ENCODE peak calls at places on chromosome 13, in five cellular contexts. One of them, this sample, is unnamed.

GRCh38 chr13:47661076-47661475 is 340.0 kb downstream of the SUCLA2 start:
- DNase-seq in RPMI8226: no peak
- DNase-seq in GM12864: no peak
- DNase-seq in HTR-8/SVneo: no peak
- DNase-seq in AG10803: peak
- DNase-seq in this sample: peak

GRCh38 chr13:94886191-94886590 is 173.8 kb upstream of the SOX21 start:
- DNase-seq in RPMI8226: no peak
- DNase-seq in GM12864: no peak
- DNase-seq in HTR-8/SVneo: no peak
- DNase-seq in AG10803: peak
- DNase-seq in this sample: peak

GRCh38 chr13:44259045-44260042 is 114.3 kb upstream of the SERP2 start:
- DNase-seq in RPMI8226: peak
- DNase-seq in GM12864: peak
- DNase-seq in HTR-8/SVneo: no peak
- DNase-seq in AG10803: peak
- DNase-seq in this sample: no peak

GRCh38 chr13:43472980-43473379 is 313.8 kb downstream of the ENOX1 start:
- DNase-seq in RPMI8226: no peak
- DNase-seq in GM12864: no peak
- DNase-seq in HTR-8/SVneo: no peak
- DNase-seq in AG10803: no peak
- DNase-seq in this sample: no peak

GRCh38 chr13:69477451-69477850 is 630.2 kb upstream of the ATXN8OS start:
- DNase-seq in RPMI8226: no peak
- DNase-seq in GM12864: no peak
- DNase-seq in HTR-8/SVneo: no peak
- DNase-seq in AG10803: no peak
- DNase-seq in this sample: no peak

GRCh38 chr13:112859817-112860190 is 109.2 kb upstream of the MCF2L start:
- DNase-seq in RPMI8226: no peak
- DNase-seq in GM12864: peak
- DNase-seq in HTR-8/SVneo: no peak
- DNase-seq in AG10803: peak
- DNase-seq in this sample: no peak

GRCh38 chr13:76223565-76223964 is 587.4 kb downstream of the LMO7 start:
- DNase-seq in RPMI8226: no peak
- DNase-seq in GM12864: no peak
- DNase-seq in HTR-8/SVneo: no peak
- DNase-seq in AG10803: no peak
- DNase-seq in this sample: no peak

GRCh38 chr13:99406799-99407201 is 94.5 kb upstream of the TM9SF2 start:
- DNase-seq in RPMI8226: no peak
- DNase-seq in GM12864: no peak
- DNase-seq in HTR-8/SVneo: no peak
- DNase-seq in AG10803: no peak
- DNase-seq in this sample: no peak

GRCh38 chr13:80336335-80336734 is 4.6 kb downstream of the SPRY2 start:
- DNase-seq in RPMI8226: no peak
- DNase-seq in GM12864: no peak
- DNase-seq in HTR-8/SVneo: no peak
- DNase-seq in AG10803: peak
- DNase-seq in this sample: no peak

GRCh38 chr13:51643114-51643881 is 59.0 kb downstream of the WDFY2 start:
- DNase-seq in RPMI8226: no peak
- DNase-seq in GM12864: no peak
- DNase-seq in HTR-8/SVneo: peak
- DNase-seq in AG10803: peak
- DNase-seq in this sample: peak